ENCODE peak calls at places on chromosomes 12 and 14, in eight cellular contexts. O is psoas muscle, J is astrocyte of the cerebellum, C is adrenal gland, F is spleen, N is pancreas, U is fibroblast of lung, P is A549. V is an unnamed sample.

GRCh38 chr12:65881965-65882413 is 57.7 kb downstream of the HMGA2 start:
- DNase-seq in O (peak), J (peak), C (peak), F (peak), N (peak), U (peak), P (no peak), V (no peak)

GRCh38 chr12:124433906-124434305 is 133.5 kb downstream of the NCOR2 start:
- DNase-seq in O (no peak), J (no peak), C (no peak), F (no peak), N (no peak), U (no peak), P (no peak), V (no peak)

GRCh38 chr12:94074216-94074969 is 74.0 kb upstream of the PLXNC1 start:
- DNase-seq in O (peak), J (no peak), C (peak), F (no peak), N (no peak), U (peak), P (no peak), V (no peak)

GRCh38 chr14:22770481-22771187 is 4.1 kb downstream of the OXA1L start:
- DNase-seq in O (no peak), J (no peak), C (no peak), F (no peak), N (no peak), U (no peak), P (no peak), V (no peak)

GRCh38 chr12:109291531-109292341 is 17.3 kb downstream of the FOXN4 start:
- DNase-seq in O (peak), J (no peak), C (peak), F (peak), N (peak), U (peak), P (no peak), V (peak)

GRCh38 chr12:57611810-57612710 is 825 bp downstream of the ARHGEF25 start:
- DNase-seq in O (peak), J (no peak), C (no peak), F (no peak), N (no peak), U (no peak), P (no peak), V (no peak)

GRCh38 chr12:90456248-90456647 is 498.7 kb downstream of the CCER1 start:
- DNase-seq in O (no peak), J (no peak), C (no peak), F (no peak), N (no peak), U (no peak), P (no peak), V (no peak)

GRCh38 chr14:37834275-37834674 is 238.8 kb downstream of the TTC6 start:
- DNase-seq in O (no peak), J (no peak), C (no peak), F (no peak), N (no peak), U (no peak), P (no peak), V (no peak)

GRCh38 chr12:96623818-96624217 is 134.4 kb downstream of the CFAP54 start:
- DNase-seq in O (no peak), J (no peak), C (no peak), F (no peak), N (no peak), U (no peak), P (no peak), V (no peak)

GRCh38 chr14:20714593-20715250 is 26.2 kb downstream of the ANG start:
- DNase-seq in O (peak), J (peak), C (peak), F (peak), N (peak), U (no peak), P (no peak), V (no peak)

GRCh38 chr12:12387521-12387920 is 30.6 kb downstream of the BORCS5 start:
- DNase-seq in O (no peak), J (no peak), C (no peak), F (no peak), N (no peak), U (peak), P (no peak), V (peak)

GRCh38 chr14:86464386-86464785 is 934.4 kb downstream of the FLRT2 start:
- DNase-seq in O (no peak), J (no peak), C (no peak), F (no peak), N (no peak), U (no peak), P (no peak), V (no peak)

GRCh38 chr12:74483057-74483456 is 54.6 kb upstream of the ATXN7L3B start:
- DNase-seq in O (no peak), J (no peak), C (no peak), F (no peak), N (no peak), U (no peak), P (no peak), V (no peak)

GRCh38 chr12:31260840-31261239 is 65.1 kb downstream of the SINHCAF start:
- DNase-seq in O (no peak), J (no peak), C (no peak), F (no peak), N (no peak), U (no peak), P (no peak), V (no peak)

GRCh38 chr12:124388679-124389536 is 94.0 kb downstream of the RFLNA start:
- DNase-seq in O (peak), J (no peak), C (peak), F (peak), N (peak), U (peak), P (peak), V (no peak)

GRCh38 chr12:56188116-56188785 is 1.0 kb downstream of the SMARCC2 start:
- DNase-seq in O (no peak), J (no peak), C (no peak), F (no peak), N (no peak), U (no peak), P (no peak), V (no peak)

GRCh38 chr12:29148065-29148957 is 767 bp upstream of the FAR2 start:
- DNase-seq in O (peak), J (no peak), C (peak), F (peak), N (no peak), U (peak), P (peak), V (peak)

GRCh38 chr14:57755018-57755521 is 110.8 kb downstream of the SLC35F4 start:
- DNase-seq in O (no peak), J (no peak), C (no peak), F (no peak), N (no peak), U (no peak), P (no peak), V (no peak)

GRCh38 chr12:132747896-132748295 is 13.7 kb downstream of the ANKLE2 start:
- DNase-seq in O (no peak), J (no peak), C (no peak), F (no peak), N (no peak), U (no peak), P (no peak), V (no peak)

GRCh38 chr12:40770781-40771180 is 78.5 kb downstream of the CNTN1 start:
- DNase-seq in O (no peak), J (no peak), C (no peak), F (no peak), N (no peak), U (no peak), P (no peak), V (no peak)

GRCh38 chr12:125356111-125356510 is 290.9 kb downstream of the AACS start:
- DNase-seq in O (no peak), J (no peak), C (no peak), F (no peak), N (no peak), U (no peak), P (no peak), V (no peak)

GRCh38 chr12:53984901-53985357 is at the start of gene HOXC10:
- DNase-seq in O (peak), J (peak), C (peak), F (no peak), N (peak), U (peak), P (peak), V (peak)
- H3K4me3 ChIP-seq in O (peak), J (no peak), C (no peak), F (peak), N (peak), U (no peak), P (peak), V (peak)

DNA sequence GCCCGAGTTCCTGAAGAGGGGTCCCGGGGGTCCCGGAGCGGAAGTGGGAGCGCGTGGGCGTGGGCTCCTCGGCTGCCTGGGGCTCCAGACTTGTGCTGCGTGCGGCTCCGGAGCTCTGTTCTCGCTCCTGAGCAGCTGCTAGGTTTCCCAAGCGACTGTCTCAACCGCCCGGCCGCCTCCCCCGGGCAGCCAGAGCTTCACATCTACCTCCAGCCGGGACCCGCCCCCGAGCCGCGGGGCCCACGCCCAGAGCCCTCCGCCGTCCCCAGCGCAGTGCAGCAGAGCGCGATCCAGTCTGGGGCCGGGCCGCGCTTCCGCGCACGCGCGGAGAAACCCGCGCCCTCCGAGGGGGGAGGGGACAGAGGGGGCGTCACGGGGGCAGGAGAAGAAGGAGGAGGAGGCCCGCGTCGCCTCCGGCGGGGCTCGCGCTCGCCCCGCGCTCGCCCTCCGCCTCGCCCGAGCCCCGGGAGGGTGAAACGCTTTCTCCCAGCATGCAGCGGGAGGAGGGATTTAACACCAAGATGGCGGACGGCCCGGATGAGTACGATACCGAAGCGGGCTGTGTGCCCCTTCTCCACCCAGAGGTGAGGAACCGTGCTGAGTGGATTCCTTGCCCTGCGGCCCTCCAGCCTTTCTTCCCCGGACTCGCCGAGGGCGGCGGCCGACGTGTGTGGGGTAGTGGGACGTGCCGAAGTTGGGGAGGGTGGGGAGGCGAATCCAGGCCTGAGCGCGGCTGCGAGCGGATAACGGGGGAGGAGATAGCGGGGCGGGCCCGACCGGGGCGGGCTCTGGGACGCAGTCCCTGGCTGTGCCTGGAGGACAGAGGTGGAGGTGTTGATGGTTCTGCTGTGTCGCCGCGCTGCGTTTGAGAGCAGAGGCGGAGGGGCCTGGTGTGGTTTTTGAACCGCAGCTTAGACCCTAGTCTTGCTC is at the start of gene ZDHHC17:
- DNase-seq in O (peak), J (peak), C (peak), F (peak), N (peak), U (peak), P (peak), V (peak)
- TF ChIP-seq CTCF in O (no peak), J (no peak), C (no peak), F (no peak), N (no peak), U (no peak), P (no peak), V (no peak)

GRCh38 chr12:1575799-1576401 is 18.5 kb downstream of the FBXL14 start:
- DNase-seq in O (no peak), J (no peak), C (no peak), F (no peak), N (no peak), U (no peak), P (no peak), V (no peak)
- H3K4me3 ChIP-seq in O (no peak), J (no peak), C (no peak), F (no peak), N (peak), U (peak), P (no peak), V (no peak)

DNA sequence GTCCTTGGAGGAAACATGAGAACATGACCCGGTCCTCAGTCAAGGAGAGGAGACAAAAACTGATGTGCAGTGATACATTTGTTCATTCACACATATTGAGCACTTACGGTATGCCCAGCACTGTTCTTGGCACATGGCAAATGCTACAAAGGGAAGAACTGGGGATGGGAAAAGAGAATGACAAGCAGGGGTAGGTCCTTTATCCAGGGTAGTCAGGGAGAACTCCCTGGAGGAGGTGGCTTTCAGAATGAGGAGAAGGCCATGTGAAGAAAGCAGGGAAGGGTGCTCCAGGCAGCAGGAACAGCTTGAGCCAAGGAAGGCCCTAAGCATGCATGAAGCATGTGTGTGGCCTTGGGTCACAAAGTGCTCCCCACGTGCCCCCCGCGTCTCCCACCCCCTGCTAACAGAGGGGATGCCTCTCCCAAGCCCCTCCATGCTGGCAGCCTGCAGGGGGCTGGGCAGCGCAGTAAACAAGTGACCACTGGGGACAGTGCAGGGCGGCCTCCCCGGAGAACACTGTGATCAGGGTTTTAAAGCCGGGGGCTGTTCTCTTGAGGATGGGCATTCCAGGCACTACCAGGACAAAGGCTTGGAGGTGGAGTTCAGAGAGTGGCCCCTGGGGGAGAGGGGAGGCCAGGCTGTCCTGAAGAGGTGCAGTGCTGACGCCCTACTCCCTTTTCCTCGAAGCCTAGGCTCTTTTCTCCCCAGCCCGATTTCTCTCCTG is 71.0 kb downstream of the PHETA1 start:
- DNase-seq in O (no peak), J (no peak), C (no peak), F (no peak), N (no peak), U (no peak), P (no peak), V (no peak)
- TF ChIP-seq CTCF in O (no peak), J (no peak), C (no peak), F (no peak), N (no peak), U (no peak), P (no peak), V (peak)

GRCh38 chr14:78152246-78153068 is 17.7 kb upstream of the NRXN3 start:
- DNase-seq in O (no peak), J (no peak), C (no peak), F (no peak), N (no peak), U (no peak), P (no peak), V (no peak)
- H3K4me3 ChIP-seq in O (no peak), J (no peak), C (no peak), F (no peak), N (no peak), U (no peak), P (no peak), V (no peak)

GRCh38 chr14:93331375-93332031 is 1.3 kb downstream of the BTBD7 start:
- DNase-seq in O (peak), J (no peak), C (peak), F (peak), N (no peak), U (no peak), P (no peak), V (no peak)

GRCh38 chr14:93330609-93331000 is 2.2 kb downstream of the BTBD7 start:
- DNase-seq in O (no peak), J (no peak), C (no peak), F (no peak), N (no peak), U (no peak), P (no peak), V (no peak)

GRCh38 chr14:93332032-93332852 is 594 bp downstream of the BTBD7 start:
- DNase-seq in O (peak), J (no peak), C (peak), F (peak), N (peak), U (peak), P (peak), V (no peak)

GRCh38 chr14:93333631-93334095 is 827 bp upstream of the BTBD7 start:
- DNase-seq in O (no peak), J (no peak), C (no peak), F (no peak), N (no peak), U (no peak), P (no peak), V (no peak)

GRCh38 chr14:93332853-93333630 is at the start of gene BTBD7:
- DNase-seq in O (peak), J (peak), C (peak), F (peak), N (peak), U (peak), P (peak), V (peak)
- TF ChIP-seq CTCF in O (peak), J (no peak), C (peak), F (no peak), N (peak), U (peak), P (no peak), V (no peak)

DNA sequence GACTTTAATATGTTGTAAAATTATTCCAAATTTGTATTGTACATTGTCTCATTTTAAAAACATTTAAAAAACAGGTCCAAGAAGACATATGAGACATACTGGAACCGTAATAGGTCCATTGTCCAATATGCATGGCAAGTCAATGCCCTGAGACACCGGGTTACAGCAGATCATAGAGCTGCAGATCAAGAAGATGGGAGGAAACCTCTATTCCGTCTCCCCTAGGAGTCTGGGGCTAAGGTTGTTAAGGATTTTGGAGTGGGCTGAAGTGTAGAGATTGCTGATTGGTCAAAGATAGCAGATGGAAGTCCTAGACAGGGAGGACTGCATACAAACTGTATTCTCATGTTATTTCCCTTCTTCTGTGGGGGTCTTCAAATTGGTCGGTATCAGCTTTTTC is 108.3 kb upstream of the PLEKHA5 start:
- DNase-seq in O (no peak), J (no peak), C (no peak), F (no peak), N (no peak), U (no peak), P (no peak), V (no peak)
- H3K4me3 ChIP-seq in O (no peak), J (no peak), C (no peak), F (no peak), N (no peak), U (no peak), P (no peak), V (no peak)

DNA sequence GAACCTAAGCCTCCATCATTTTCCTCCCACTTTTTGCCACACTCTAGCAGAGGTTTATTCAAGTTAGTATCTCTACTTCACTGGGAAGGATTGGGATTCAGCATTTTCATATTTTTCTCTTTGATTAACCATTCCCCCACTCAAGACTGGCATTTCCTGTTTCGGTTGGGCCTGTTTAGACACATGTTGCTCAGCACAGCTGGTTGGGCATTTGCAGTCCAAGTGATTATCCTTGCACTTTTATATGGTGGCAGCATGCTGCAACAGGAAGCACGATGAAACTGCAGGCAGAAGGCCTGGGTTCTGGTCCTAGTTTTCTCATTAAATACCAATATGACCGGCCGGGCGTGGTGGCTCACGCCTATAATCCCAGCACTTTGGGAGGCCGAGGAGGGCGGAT is 182.9 kb upstream of the GRIN2B start:
- DNase-seq in O (no peak), J (no peak), C (no peak), F (no peak), N (no peak), U (no peak), P (no peak), V (no peak)
- TF ChIP-seq CTCF in O (no peak), J (no peak), C (no peak), F (no peak), N (no peak), U (no peak), P (no peak), V (no peak)

GRCh38 chr12:69440016-69440415 is 30.2 kb upstream of the FRS2 start:
- DNase-seq in O (no peak), J (no peak), C (no peak), F (no peak), N (no peak), U (no peak), P (no peak), V (no peak)

GRCh38 chr12:69438539-69438938 is 31.6 kb upstream of the FRS2 start:
- DNase-seq in O (no peak), J (no peak), C (no peak), F (no peak), N (no peak), U (no peak), P (no peak), V (no peak)

GRCh38 chr12:69442894-69443293 is 27.3 kb upstream of the FRS2 start:
- DNase-seq in O (no peak), J (peak), C (no peak), F (no peak), N (no peak), U (peak), P (no peak), V (no peak)

GRCh38 chr12:69443916-69444315 is 26.3 kb upstream of the FRS2 start:
- DNase-seq in O (no peak), J (no peak), C (no peak), F (no peak), N (no peak), U (no peak), P (no peak), V (no peak)

DNA sequence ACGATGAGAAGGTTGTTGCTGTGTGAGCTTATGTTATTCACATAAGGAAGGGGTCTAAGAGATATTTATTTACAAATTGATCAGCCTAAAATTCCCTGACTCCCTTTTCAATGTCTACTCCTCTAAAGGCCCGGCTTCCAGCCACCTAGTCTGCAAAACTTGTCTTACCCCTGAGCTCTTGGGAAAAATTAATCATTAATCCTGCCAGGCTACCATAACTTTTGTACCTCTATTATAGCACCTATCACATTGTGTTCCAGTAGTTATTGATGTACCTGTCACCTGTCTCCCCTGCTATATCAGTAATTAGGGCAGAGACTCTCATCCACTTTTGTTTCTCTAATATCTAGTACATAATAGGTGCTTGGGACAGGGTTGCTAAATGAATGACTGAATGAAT is 29.3 kb upstream of the FRS2 start:
- DNase-seq in O (no peak), J (no peak), C (no peak), F (no peak), N (no peak), U (no peak), P (no peak), V (no peak)
- H3K4me3 ChIP-seq in O (no peak), J (no peak), C (no peak), F (no peak), N (no peak), U (no peak), P (no peak), V (no peak)

GRCh38 chr12:10365716-10366433 is 24.0 kb downstream of the KLRK1 start:
- DNase-seq in O (no peak), J (no peak), C (no peak), F (no peak), N (no peak), U (peak), P (no peak), V (no peak)
- TF ChIP-seq CTCF in O (peak), J (peak), C (no peak), F (no peak), N (no peak), U (peak), P (no peak), V (peak)